ENCODE peak calls at places on chromosome 18, in seven cellular contexts. H is WERI-Rb-1; U is activated T-cell treated with anti-CD3 and anti-CD28 coated beads, Interleukin-2, amount 50 U/mL, for 1 hour; L is skeletal muscle cell; Q is AG10803; O is NCI-H446; V is OCI-M1. P is an unnamed sample.

GRCh38 chr18:63178526-63178880 is 141.1 kb downstream of the BCL2 start:
- DNase-seq in U (no peak), H (no peak), V (peak), L (peak), O (no peak), Q (no peak), P (peak)

GRCh38 chr18:500556-501405 is at the start of gene COLEC12:
- DNase-seq in Q (peak), O (no peak), L (no peak), H (peak), V (no peak), U (no peak), P (no peak)

GRCh38 chr18:57776767-57777166 is 26.3 kb downstream of the ATP8B1 start:
- DNase-seq in O (peak), Q (peak), H (peak), V (peak), L (no peak), U (no peak), P (peak)

GRCh38 chr18:49597152-49597551 is 35.3 kb downstream of the LIPG start:
- DNase-seq in V (no peak), O (no peak), U (no peak), H (peak), L (no peak), Q (no peak), P (peak)

GRCh38 chr18:13618760-13619438 is 107.5 kb downstream of the FAM210A start:
- DNase-seq in V (no peak), O (no peak), U (no peak), L (no peak), H (no peak), Q (no peak), P (no peak)

GRCh38 chr18:25594351-25594750 is 242.4 kb upstream of the ZNF521 start:
- DNase-seq in V (no peak), U (no peak), H (no peak), O (no peak), Q (no peak), L (no peak), P (no peak)

GRCh38 chr18:33540392-33540791 is 37.6 kb upstream of the ASXL3 start:
- DNase-seq in H (no peak), O (no peak), L (no peak), Q (no peak), V (no peak), U (no peak), P (no peak)

GRCh38 chr18:72869786-72870185 is 2.0 kb upstream of the NETO1 start:
- DNase-seq in O (no peak), Q (no peak), L (no peak), H (no peak), V (no peak), U (no peak), P (no peak)

GRCh38 chr18:7626922-7627440 is 59.9 kb downstream of the PTPRM start:
- DNase-seq in U (no peak), V (no peak), O (no peak), H (no peak), L (peak), Q (peak), P (no peak)

P was measured in NCI-H2171 treated with DMSO at 0.1 percent for 48 hours.